ENCODE peak calls at places on chromosomes 6 and 20, in seven cellular contexts. D is H1, L is GM12878, B is HCT116, F is endothelial cell of umbilical vein, Z is K562, I is HepG2. G is an unnamed sample.

GRCh38 chr6:157822221-157823000 is 635 bp upstream of the SNX9 start:
- DNase-seq in D (no peak), L (no peak), B (no peak), F (peak), Z (no peak), I (no peak), G (no peak)

GRCh38 chr6:13268914-13269532 is 59.3 kb downstream of the TBC1D7 start:
- DNase-seq in D (no peak), L (no peak), B (no peak), F (no peak), Z (no peak), I (peak), G (no peak)

GRCh38 chr6:139711714-139712585 is 337.5 kb upstream of the CITED2 start:
- DNase-seq in D (no peak), L (no peak), B (no peak), F (no peak), Z (no peak), I (no peak), G (no peak)

GRCh38 chr20:57211949-57212889 is 54.2 kb downstream of the BMP7 start:
- DNase-seq in D (peak), L (no peak), B (peak), F (no peak), Z (no peak), I (peak), G (no peak)

GRCh38 chr6:7996538-7997225 is 67.5 kb downstream of the BLOC1S5 start:
- DNase-seq in D (no peak), L (no peak), B (no peak), F (peak), Z (no peak), I (peak), G (peak)

GRCh38 chr6:12012231-12012565 is at the start of gene HIVEP1:
- DNase-seq in D (no peak), L (no peak), B (no peak), F (no peak), Z (no peak), I (no peak), G (peak)

GRCh38 chr6:10719386-10720228 is 3.3 kb upstream of the TMEM14C start:
- DNase-seq in D (no peak), L (no peak), B (no peak), F (peak), Z (no peak), I (peak), G (peak)

GRCh38 chr6:149052350-149053106 is 265.0 kb upstream of the TAB2 start:
- DNase-seq in D (no peak), L (no peak), B (no peak), F (no peak), Z (no peak), I (no peak), G (no peak)

GRCh38 chr6:46058951-46059350 is 43.3 kb upstream of the CLIC5 start:
- DNase-seq in D (no peak), L (no peak), B (no peak), F (no peak), Z (no peak), I (no peak), G (no peak)

GRCh38 chr20:24389686-24390085 is 79.7 kb upstream of the SYNDIG1 start:
- DNase-seq in D (no peak), L (no peak), B (no peak), F (no peak), Z (no peak), I (no peak), G (no peak)

GRCh38 chr20:52564594-52564993 is 373.0 kb upstream of the ZFP64 start:
- DNase-seq in D (no peak), L (no peak), B (no peak), F (no peak), Z (no peak), I (no peak), G (peak)

GRCh38 chr6:144947398-144947976 is 662.4 kb downstream of the UTRN start:
- DNase-seq in D (no peak), L (no peak), B (no peak), F (no peak), Z (no peak), I (no peak), G (no peak)

GRCh38 chr20:1526896-1527295 is 30.6 kb downstream of the SIRPD start:
- DNase-seq in D (no peak), L (no peak), B (no peak), F (peak), Z (no peak), I (no peak), G (no peak)

GRCh38 chr6:107115695-107116327 is 496 bp upstream of the BEND3 start:
- DNase-seq in D (no peak), L (no peak), B (no peak), F (peak), Z (peak), I (peak), G (peak)

GRCh38 chr6:142613981-142614380 is 312.2 kb downstream of the ADGRG6 start:
- DNase-seq in D (no peak), L (no peak), B (no peak), F (no peak), Z (no peak), I (no peak), G (no peak)

GRCh38 chr6:26025047-26025893 is 62.0 kb upstream of the HFE start:
- DNase-seq in D (no peak), L (no peak), B (no peak), F (peak), Z (peak), I (peak), G (no peak)

GRCh38 chr20:57814529-57814928 is 104.7 kb upstream of the PMEPA1 start:
- DNase-seq in D (no peak), L (no peak), B (no peak), F (no peak), Z (no peak), I (no peak), G (no peak)

GRCh38 chr20:35523298-35523888 is 6.1 kb downstream of the C20orf173 start:
- DNase-seq in D (no peak), L (no peak), B (no peak), F (no peak), Z (peak), I (peak), G (peak)

GRCh38 chr6:67880939-67881705 is 754.0 kb upstream of the ADGRB3 start:
- DNase-seq in D (no peak), L (no peak), B (no peak), F (peak), Z (no peak), I (no peak), G (no peak)

GRCh38 chr20:18412202-18412901 is 54.5 kb downstream of the DZANK1 start:
- DNase-seq in D (no peak), L (peak), B (no peak), F (no peak), Z (no peak), I (no peak), G (no peak)

GRCh38 chr6:15628499-15629131 is 34.2 kb downstream of the DTNBP1 start:
- DNase-seq in D (no peak), L (no peak), B (no peak), F (no peak), Z (no peak), I (no peak), G (no peak)

GRCh38 chr20:47927944-47928343 is 142.7 kb upstream of the SULF2 start:
- DNase-seq in D (no peak), L (no peak), B (no peak), F (no peak), Z (no peak), I (no peak), G (no peak)

GRCh38 chr6:138526822-138527235 is 27.5 kb upstream of the NHSL1 start:
- DNase-seq in D (no peak), L (no peak), B (no peak), F (no peak), Z (no peak), I (peak), G (no peak)

GRCh38 chr6:30611150-30611855 is 5.7 kb downstream of the PPP1R10 start:
- DNase-seq in D (no peak), L (no peak), B (no peak), F (no peak), Z (no peak), I (no peak), G (no peak)

GRCh38 chr6:54717849-54718455 is 128.6 kb upstream of the FAM83B start:
- DNase-seq in D (no peak), L (peak), B (peak), F (peak), Z (peak), I (peak), G (peak)

GRCh38 chr6:168368063-168368835 is 48.7 kb upstream of the DACT2 start:
- DNase-seq in D (no peak), L (no peak), B (no peak), F (no peak), Z (no peak), I (no peak), G (no peak)

GRCh38 chr6:110951986-110952794 is 6.3 kb upstream of the GTF3C6 start:
- DNase-seq in D (no peak), L (no peak), B (no peak), F (no peak), Z (no peak), I (peak), G (no peak)

GRCh38 chr6:27126815-27127537 is 120.5 kb upstream of the PRSS16 start:
- DNase-seq in D (no peak), L (peak), B (peak), F (peak), Z (peak), I (peak), G (peak)

GRCh38 chr6:34664270-34664971 is 32.1 kb downstream of the ILRUN start:
- DNase-seq in D (no peak), L (no peak), B (no peak), F (peak), Z (no peak), I (peak), G (no peak)

GRCh38 chr20:32810941-32811340 is 8.8 kb upstream of the MAPRE1 start:
- DNase-seq in D (no peak), L (no peak), B (no peak), F (no peak), Z (no peak), I (no peak), G (no peak)

GRCh38 chr6:127547909-127548649 is 28.9 kb upstream of the C6orf58 start:
- DNase-seq in D (no peak), L (no peak), B (no peak), F (no peak), Z (no peak), I (no peak), G (no peak)

GRCh38 chr20:49508435-49509199 is 26.1 kb upstream of the KCNB1 start:
- DNase-seq in D (no peak), L (peak), B (peak), F (peak), Z (peak), I (peak), G (peak)

GRCh38 chr6:33634986-33635385 is 13.9 kb downstream of the ITPR3 start:
- DNase-seq in D (no peak), L (no peak), B (no peak), F (no peak), Z (no peak), I (no peak), G (no peak)

GRCh38 chr20:19756756-19757486 is 1.1 kb upstream of the RIN2 start:
- DNase-seq in D (no peak), L (no peak), B (no peak), F (no peak), Z (no peak), I (no peak), G (no peak)

GRCh38 chr20:1665345-1665744 is 7.8 kb upstream of the SIRPG start:
- DNase-seq in D (no peak), L (no peak), B (no peak), F (no peak), Z (no peak), I (no peak), G (no peak)

DNA sequence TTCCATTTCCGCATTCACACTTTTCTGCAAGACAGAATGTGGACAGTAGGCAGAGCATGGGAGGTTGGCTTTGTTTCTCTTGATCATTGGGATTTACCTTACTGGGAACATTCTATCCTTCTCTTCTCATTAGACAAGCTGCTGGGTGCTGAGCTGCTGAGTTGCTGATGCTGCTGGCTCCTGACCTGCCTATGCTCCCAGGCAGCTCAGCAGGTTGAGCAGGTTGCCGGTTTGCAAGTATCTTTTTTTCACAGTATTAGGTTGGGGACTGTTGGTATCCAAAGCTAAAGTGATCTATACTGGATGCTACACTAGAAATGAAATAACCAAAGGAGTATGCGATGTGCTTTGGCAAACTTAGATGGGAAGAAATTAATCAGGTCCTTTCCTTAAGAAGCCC is 23.7 kb upstream of the ADGRF4 start:
- DNase-seq in D (no peak), L (no peak), B (no peak), F (no peak), Z (no peak), I (no peak), G (no peak)
- TF ChIP-seq MAX in D (no peak), L (no peak), B (no peak), F (no peak), Z (no peak), I (no peak), G (no peak)

GRCh38 chr6:63496388-63496804 is 75.9 kb upstream of the LOC128125822 start:
- DNase-seq in D (no peak), L (no peak), B (no peak), F (no peak), Z (no peak), I (peak), G (no peak)
- TF ChIP-seq POLR2AphosphoS5 in D (no peak), L (no peak), B (no peak), F (no peak), Z (no peak), I (no peak), G (no peak)

GRCh38 chr6:136517582-136517981 is 32.6 kb downstream of the MAP7 start:
- DNase-seq in D (no peak), L (no peak), B (no peak), F (no peak), Z (no peak), I (no peak), G (no peak)
- TF ChIP-seq MAX in D (no peak), L (no peak), B (no peak), F (no peak), Z (no peak), I (no peak), G (no peak)

GRCh38 chr20:31595654-31596411 is 9.3 kb upstream of the ID1 start:
- DNase-seq in D (peak), L (no peak), B (peak), F (peak), Z (peak), I (peak), G (peak)
- TF ChIP-seq POLR2AphosphoS5 in D (no peak), L (no peak), B (peak), F (no peak), Z (no peak), I (peak), G (peak)

GRCh38 chr6:116221931-116222330 is 31.9 kb downstream of the TSPYL4 start:
- DNase-seq in D (no peak), L (no peak), B (no peak), F (no peak), Z (no peak), I (no peak), G (no peak)

GRCh38 chr6:116218866-116219265 is 35.0 kb downstream of the TSPYL4 start:
- DNase-seq in D (no peak), L (no peak), B (no peak), F (no peak), Z (no peak), I (no peak), G (no peak)

GRCh38 chr6:116221067-116221466 is 32.8 kb downstream of the TSPYL4 start:
- DNase-seq in D (no peak), L (no peak), B (no peak), F (peak), Z (no peak), I (no peak), G (no peak)

GRCh38 chr6:116218172-116218633 is 35.7 kb downstream of the TSPYL4 start:
- DNase-seq in D (no peak), L (no peak), B (no peak), F (peak), Z (no peak), I (no peak), G (no peak)

GRCh38 chr6:116220172-116220571 is 33.7 kb downstream of the TSPYL4 start:
- DNase-seq in D (no peak), L (no peak), B (no peak), F (peak), Z (no peak), I (no peak), G (peak)
- TF ChIP-seq MAX in D (no peak), L (no peak), B (no peak), F (no peak), Z (no peak), I (no peak), G (no peak)

GRCh38 chr6:1212919-1213318 is 99.0 kb upstream of the FOXQ1 start:
- DNase-seq in D (no peak), L (no peak), B (no peak), F (no peak), Z (no peak), I (no peak), G (no peak)
- TF ChIP-seq POLR2AphosphoS5 in D (no peak), L (no peak), B (no peak), F (no peak), Z (no peak), I (no peak), G (no peak)

DNA sequence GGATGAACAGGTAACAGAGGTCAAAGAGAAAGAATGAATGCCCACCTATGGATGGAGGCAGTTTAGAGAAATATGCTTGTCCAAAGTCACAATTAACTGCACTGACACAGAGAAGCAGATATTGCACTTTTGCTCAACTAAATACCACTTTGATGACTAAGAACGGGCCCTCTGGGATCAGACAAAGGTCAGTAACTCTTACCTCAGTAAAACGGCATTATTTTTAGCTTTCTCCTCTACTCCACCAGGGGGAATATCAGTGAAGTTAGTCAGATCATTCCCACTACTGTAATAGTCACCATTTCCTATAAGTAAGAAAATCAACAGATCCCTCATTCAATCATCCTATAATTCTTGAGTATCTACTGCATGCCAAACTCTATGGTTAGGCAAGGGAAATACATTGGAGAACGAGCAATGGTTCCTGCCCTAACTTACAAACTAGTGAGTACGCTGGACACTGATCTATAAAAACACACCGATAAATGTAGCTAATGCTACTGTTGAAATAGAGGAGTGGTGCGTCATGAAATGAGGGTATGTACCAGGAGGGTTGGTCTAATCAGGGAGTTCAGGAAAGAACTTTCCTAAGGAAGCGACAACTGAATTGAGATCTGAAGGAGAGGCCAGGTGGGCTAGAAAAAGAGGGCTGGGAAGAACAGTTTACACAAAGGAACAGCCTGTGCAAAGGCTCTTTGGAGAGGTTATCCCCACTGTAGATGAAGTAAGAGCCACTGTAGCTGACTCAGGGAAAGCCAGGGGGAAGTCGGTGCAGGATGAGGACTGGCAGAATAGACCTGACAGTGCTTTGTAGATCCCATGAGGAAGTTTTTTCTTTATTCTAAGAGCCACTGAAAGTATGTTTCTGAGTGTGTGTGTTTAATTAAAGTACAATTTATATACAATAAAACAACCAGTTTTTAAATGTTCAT is 9.2 kb downstream of the ECI2 start:
- DNase-seq in D (no peak), L (no peak), B (peak), F (peak), Z (no peak), I (peak), G (no peak)
- TF ChIP-seq MAX in D (no peak), L (no peak), B (no peak), F (no peak), Z (no peak), I (no peak), G (no peak)

DNA sequence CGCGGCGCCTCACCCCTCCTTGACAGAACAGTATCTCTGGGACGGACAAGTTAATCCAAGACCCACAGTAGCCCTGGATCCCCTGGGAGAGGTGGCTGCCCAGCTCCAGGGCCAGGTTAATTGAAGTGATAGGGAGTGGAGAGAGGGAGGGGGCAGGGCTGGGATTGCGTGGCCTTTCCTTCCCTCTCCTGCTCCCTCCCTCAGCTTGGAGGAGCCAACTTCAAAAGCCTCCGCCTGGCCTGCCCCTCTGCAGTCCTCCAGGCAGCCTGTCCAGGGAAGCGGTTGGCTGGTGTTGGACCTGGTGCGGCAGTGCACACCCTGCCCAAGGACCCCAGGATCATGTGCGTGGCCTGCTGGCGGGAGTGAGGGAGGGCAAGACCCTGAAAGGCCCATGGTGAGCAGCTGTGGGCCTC is at the start of gene C20orf204:
- DNase-seq in D (no peak), L (no peak), B (no peak), F (no peak), Z (peak), I (peak), G (no peak)
- TF ChIP-seq POLR2AphosphoS5 in D (no peak), L (no peak), B (no peak), F (peak), Z (no peak), I (peak), G (no peak)